ENCODE peak calls at places on chromosome 10, in five cellular contexts. D is epithelial cell of esophagus; C is naive thymus-derived CD8-positive, alpha-beta T cell; F is activated CD4-positive, alpha-beta T cell treated with anti-CD3 and anti-CD28 coated beads, Interleukin-2, amount 50 U/mL, for 1 hour; T is GM10248. S is an unnamed sample.

GRCh38 chr10:68559872-68560200 is 301 bp upstream of the TET1 start:
- DNase-seq in D (no peak), C (no peak), F (peak; percentile 4), T (no peak), S (no peak)

GRCh38 chr10:67308912-67309311 is 383.1 kb downstream of the LRRTM3 start:
- DNase-seq in D (no peak), C (no peak), F (no peak), T (no peak), S (no peak)

GRCh38 chr10:44418637-44419036 is 33.7 kb upstream of the CXCL12 start:
- DNase-seq in D (no peak), C (no peak), F (no peak), T (no peak), S (no peak)

GRCh38 chr10:58237014-58237830 is 30.5 kb downstream of the IPMK start:
- DNase-seq in D (peak; percentile 77), C (no peak), F (no peak), T (no peak), S (no peak)

GRCh38 chr10:116637830-116638229 is 17.1 kb downstream of the PNLIPRP2 start:
- DNase-seq in D (no peak), C (no peak), F (no peak), T (no peak), S (no peak)

GRCh38 chr10:73968101-73968515 is 29.8 kb upstream of the VCL start:
- DNase-seq in D (no peak), C (no peak), F (no peak), T (no peak), S (peak; percentile 39)

GRCh38 chr10:102461187-102462054 is 10.1 kb upstream of the C10orf95 start:
- DNase-seq in D (peak; percentile 92), C (peak; percentile 95), F (peak; percentile 93), T (peak; percentile 100), S (peak; percentile 90)

GRCh38 chr10:85642082-85642420 is 724.5 kb downstream of the GRID1 start:
- DNase-seq in D (no peak), C (no peak), F (no peak), T (no peak), S (no peak)

GRCh38 chr10:121910673-121911420 is 17.0 kb downstream of the ATE1 start:
- DNase-seq in D (peak; percentile 18), C (no peak), F (no peak), T (peak; percentile 34), S (no peak)

GRCh38 chr10:24208661-24209420 is at the start of gene KIAA1217:
- DNase-seq in D (peak; percentile 21), C (no peak), F (no peak), T (peak; percentile 39), S (no peak)

GRCh38 chr10:125510998-125511397 is 172.0 kb downstream of the TEX36 start:
- DNase-seq in D (no peak), C (no peak), F (no peak), T (no peak), S (no peak)

GRCh38 chr10:33252794-33253203 is 81.7 kb downstream of the NRP1 start:
- DNase-seq in D (peak; percentile 67), C (no peak), F (no peak), T (no peak), S (no peak)

GRCh38 chr10:93926613-93927012 is 32.8 kb downstream of the SLC35G1 start:
- DNase-seq in D (peak; percentile 31), C (no peak), F (no peak), T (no peak), S (no peak)

GRCh38 chr10:62461120-62461519 is 87.0 kb downstream of the ZNF365 start:
- DNase-seq in D (no peak), C (no peak), F (no peak), T (no peak), S (no peak)

GRCh38 chr10:93160829-93161228 is 87.1 kb downstream of the CYP26A1 start:
- DNase-seq in D (peak; percentile 59), C (no peak), F (no peak), T (no peak), S (no peak)

GRCh38 chr10:73866621-73867020 is 7.7 kb downstream of the CAMK2G start:
- DNase-seq in D (no peak), C (no peak), F (no peak), T (no peak), S (no peak)

GRCh38 chr10:12897278-12897677 is 104.2 kb downstream of the CCDC3 start:
- DNase-seq in D (no peak), C (no peak), F (no peak), T (no peak), S (no peak)

GRCh38 chr10:114271779-114272167 is 32.7 kb downstream of the VWA2 start:
- DNase-seq in D (peak; percentile 96), C (no peak), F (no peak), T (no peak), S (no peak)

GRCh38 chr10:1413823-1414222 is 323.5 kb downstream of the ADARB2 start:
- DNase-seq in D (no peak), C (no peak), F (no peak), T (no peak), S (no peak)

GRCh38 chr10:81219758-81220157 is 655.2 kb upstream of the NRG3 start:
- DNase-seq in D (no peak), C (no peak), F (no peak), T (no peak), S (no peak)

GRCh38 chr10:93139059-93139658 is 65.5 kb downstream of the CYP26A1 start:
- DNase-seq in D (no peak), C (no peak), F (no peak), T (no peak), S (no peak)